ENCODE peak calls at places on chromosomes 11 and 22, in four cellular contexts. S is Peyer's patch, R is sigmoid colon, O is transverse colon. N is an unnamed sample.

GRCh38 chr11:117390743-117391142 is 63.1 kb downstream of the CEP164 start:
- DNase-seq in S (no peak), R (peak; percentile 25), O (no peak), N (no peak)

GRCh38 chr11:6251120-6251733 is 8.4 kb upstream of the CCKBR start:
- DNase-seq in S (peak; percentile 84), R (peak; percentile 86), O (peak; percentile 82), N (no peak)

GRCh38 chr11:27391336-27392015 is 28.5 kb upstream of the CCDC34 start:
- DNase-seq in S (no peak), R (no peak), O (no peak), N (no peak)

GRCh38 chr22:20430641-20431519 is 6.7 kb downstream of the SCARF2 start:
- DNase-seq in S (peak; percentile 65), R (peak; percentile 80), O (peak; percentile 57), N (peak; percentile 56)

GRCh38 chr11:55655096-55655495 is 6.9 kb upstream of the OR4C6 start:
- DNase-seq in S (no peak), R (no peak), O (no peak), N (no peak)

GRCh38 chr11:100574894-100575769 is 112.0 kb upstream of the ARHGAP42 start:
- DNase-seq in S (no peak), R (no peak), O (no peak), N (no peak)

GRCh38 chr11:99268895-99269294 is 248.1 kb downstream of the CNTN5 start:
- DNase-seq in S (no peak), R (no peak), O (no peak), N (no peak)

GRCh38 chr11:61302550-61302949 is 7.4 kb upstream of the VWCE start:
- DNase-seq in S (no peak), R (no peak), O (no peak), N (no peak)

GRCh38 chr11:66467034-66467659 is 442 bp downstream of the PELI3 start:
- DNase-seq in S (peak; percentile 57), R (no peak), O (peak; percentile 45), N (no peak)

GRCh38 chr22:43203471-43203981 is 16.6 kb upstream of the TTLL12 start:
- DNase-seq in S (no peak), R (no peak), O (no peak), N (no peak)

GRCh38 chr11:116972692-116973091 is 125.5 kb downstream of the SIK3 start:
- DNase-seq in S (no peak), R (no peak), O (no peak), N (no peak)

GRCh38 chr22:43994416-43994815 is 29.7 kb upstream of the PARVB start:
- DNase-seq in S (no peak), R (peak; percentile 56), O (no peak), N (no peak)

GRCh38 chr22:49878206-49878605 is 24.6 kb downstream of the ZBED4 start:
- DNase-seq in S (no peak), R (no peak), O (no peak), N (no peak)

GRCh38 chr11:65777241-65777640 is 3.5 kb downstream of the AP5B1 start:
- DNase-seq in S (peak; percentile 23), R (peak; percentile 9), O (no peak), N (no peak)

GRCh38 chr11:117717485-117718314 is 79.3 kb downstream of the DSCAML1 start:
- DNase-seq in S (no peak), R (peak; percentile 51), O (peak; percentile 32), N (no peak)

GRCh38 chr11:62505112-62505783 is 41.4 kb downstream of the AHNAK start:
- DNase-seq in S (peak; percentile 87), R (peak; percentile 76), O (peak; percentile 78), N (no peak)

GRCh38 chr11:2803186-2804057 is 82.2 kb downstream of the CDKN1C start:
- DNase-seq in S (peak; percentile 43), R (peak; percentile 60), O (peak; percentile 4), N (peak; percentile 45)

GRCh38 chr11:112016765-112017356 is 8.3 kb upstream of the DLAT start:
- DNase-seq in S (no peak), R (no peak), O (no peak), N (no peak)

GRCh38 chr11:134358853-134359490 is 27.2 kb downstream of the GLB1L2 start:
- DNase-seq in S (peak; percentile 28), R (peak; percentile 51), O (no peak), N (no peak)

GRCh38 chr11:115476463-115477286 is 27.5 kb downstream of the CADM1 start:
- DNase-seq in S (no peak), R (no peak), O (no peak), N (no peak)

GRCh38 chr11:130592056-130592455 is 143.6 kb downstream of the ADAMTS15 start:
- DNase-seq in S (no peak), R (no peak), O (no peak), N (no peak)

GRCh38 chr22:39920134-39920743 is 19.4 kb downstream of the GRAP2 start:
- DNase-seq in S (no peak), R (no peak), O (no peak), N (no peak)

GRCh38 chr11:10478066-10478465 is 23.0 kb downstream of the AMPD3 start:
- DNase-seq in S (peak; percentile 19), R (no peak), O (no peak), N (no peak)

DNA sequence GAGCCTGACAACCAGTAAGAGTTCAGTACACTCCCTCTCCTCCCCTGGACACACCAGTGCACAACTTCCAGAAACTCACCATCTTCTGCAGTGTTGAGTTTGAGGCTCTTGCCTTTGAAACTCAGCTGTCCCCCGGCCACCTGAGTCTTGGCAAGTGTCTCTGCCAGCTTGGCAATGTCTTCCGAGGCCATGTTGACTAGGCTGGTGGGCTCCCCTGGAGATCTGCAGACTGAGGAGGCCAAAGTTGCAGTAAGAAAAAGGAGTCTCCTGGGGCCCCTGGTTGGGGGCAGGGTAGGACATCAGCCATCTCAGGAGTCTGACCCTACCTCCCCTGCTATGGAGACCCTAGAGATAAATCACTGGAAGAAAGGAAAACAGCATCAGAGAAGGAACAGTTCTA is 5.1 kb downstream of the RANGAP1 start:
- DNase-seq in S (no peak), R (no peak), O (no peak), N (no peak)
- H3K27ac ChIP-seq in S (no peak overlapping the region), R (no peak overlapping the region), O (no peak overlapping the region), N (peak overlapping the region; percentile 99)

DNA sequence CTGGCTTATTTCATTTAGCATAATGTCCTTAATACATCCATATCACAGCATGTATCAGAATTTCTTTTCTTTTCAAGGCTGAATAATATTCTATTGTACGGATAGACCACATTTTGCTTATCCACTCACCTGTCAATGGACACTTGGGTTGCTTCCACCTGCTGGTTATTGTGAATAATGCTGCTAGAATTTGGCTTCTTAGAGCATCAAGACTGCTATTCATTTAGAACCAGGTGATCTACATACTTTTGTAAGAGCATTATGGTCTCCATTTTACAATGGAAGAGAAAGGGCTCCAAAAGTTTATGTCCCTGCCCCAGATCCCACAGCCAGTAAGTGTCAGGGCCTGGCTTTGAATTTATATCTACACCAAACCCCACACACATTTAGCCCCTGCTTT is 100.7 kb upstream of the CD82 start:
- DNase-seq in S (no peak), R (no peak), O (no peak), N (no peak)
- TF ChIP-seq CTCF in S (no peak), R (no peak), O (no peak), N (no peak)

GRCh38 chr22:47257566-47257965 is 495.1 kb downstream of the TBC1D22A start:
- DNase-seq in S (no peak), R (no peak), O (no peak), N (no peak)

GRCh38 chr22:47259990-47260389 is 497.5 kb downstream of the TBC1D22A start:
- DNase-seq in S (no peak), R (no peak), O (no peak), N (no peak)

GRCh38 chr22:47260551-47260950 is 498.1 kb downstream of the TBC1D22A start:
- DNase-seq in S (no peak), R (no peak), O (no peak), N (no peak)

GRCh38 chr22:47259049-47259448 is 496.6 kb downstream of the TBC1D22A start:
- DNase-seq in S (no peak), R (no peak), O (no peak), N (no peak)
- H3K9me3 ChIP-seq in S (no peaks in the 10 kb centered on the region), R (no peaks in the 10 kb centered on the region), O (no peaks in the 10 kb centered on the region), N (no peaks in the 10 kb centered on the region)

GRCh38 chr11:123173856-123174186 is 21.2 kb downstream of the CLMP start:
- DNase-seq in S (no peak), R (no peak), O (no peak), N (no peak)
- H3K27ac ChIP-seq in S (peak overlapping the region; percentile 4), R (peak overlapping the region; percentile 97), O (peak overlapping the region; percentile 72), N (peak overlapping the region; percentile 93)

DNA sequence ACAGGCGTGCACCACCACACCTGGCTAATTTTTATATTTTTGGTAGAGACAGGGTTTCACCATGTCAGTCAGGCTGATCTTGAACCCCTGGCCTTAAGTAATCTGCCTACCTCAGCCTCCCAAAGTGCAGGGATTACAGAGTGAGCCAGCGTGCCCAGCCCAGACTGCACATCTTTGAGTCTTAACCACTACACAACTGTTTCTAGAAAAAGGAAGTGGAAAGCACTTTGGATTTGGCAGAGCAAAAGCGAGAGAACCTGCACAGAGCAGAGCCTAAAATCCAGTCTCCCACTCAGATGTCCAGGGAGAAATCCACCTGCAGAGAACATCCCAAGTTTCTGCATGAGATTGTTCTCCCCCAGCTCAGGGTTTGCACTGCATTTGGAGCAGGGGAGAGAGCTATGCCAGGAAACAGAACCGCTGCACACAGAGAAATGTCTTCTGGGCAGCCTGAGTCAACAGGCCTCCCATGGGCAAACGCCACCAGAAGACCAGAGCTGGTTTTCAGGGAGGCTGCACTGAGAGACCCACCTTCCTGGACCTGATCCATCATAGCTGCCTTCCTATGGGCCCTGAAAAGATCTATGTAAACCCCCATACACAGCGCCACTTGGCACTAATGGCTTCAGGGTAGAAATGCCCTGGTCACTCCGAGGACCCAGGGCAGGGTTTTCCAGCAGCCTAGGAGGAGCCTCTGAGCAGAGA is 54.0 kb downstream of the RPUSD4 start:
- DNase-seq in S (no peak), R (no peak), O (no peak), N (no peak)
- TF ChIP-seq CTCF in S (no peak), R (no peak), O (no peak), N (no peak)

DNA sequence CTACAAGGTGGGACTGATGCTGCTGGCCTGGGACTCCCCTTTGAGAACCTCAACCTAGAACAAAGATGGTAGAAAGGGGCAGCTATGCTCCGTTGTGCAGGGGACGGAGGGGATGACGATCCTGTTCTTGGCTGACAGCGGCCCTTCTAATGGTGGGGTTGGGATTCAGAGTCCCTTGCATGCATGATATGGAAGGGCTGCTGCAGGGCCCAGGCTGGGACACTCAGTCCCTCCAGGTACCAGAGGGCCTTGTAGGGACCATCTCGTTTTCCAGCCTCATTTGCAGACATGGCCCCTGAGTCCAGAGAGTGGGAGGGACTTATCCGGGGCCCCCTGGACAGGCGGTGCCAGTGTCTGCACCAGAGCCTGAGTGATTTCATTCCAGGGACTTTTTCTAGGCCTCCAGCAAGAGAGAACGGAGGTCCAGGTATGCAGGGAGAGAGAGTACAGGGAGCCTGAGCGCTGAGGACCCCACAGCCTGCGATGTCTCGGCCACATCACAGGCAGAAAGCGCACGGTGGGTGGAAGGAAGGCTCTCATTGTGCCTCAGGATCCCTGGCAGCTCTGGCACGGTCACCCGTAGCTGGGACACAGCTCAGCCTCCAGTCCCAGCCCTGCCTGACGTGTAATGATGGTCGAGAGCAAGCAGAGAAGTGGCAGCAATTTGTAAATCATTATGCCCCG is 860.7 kb downstream of the TBC1D22A start:
- DNase-seq in S (peak; percentile 27), R (peak; percentile 28), O (no peak), N (no peak)
- H3K9me3 ChIP-seq in S (no peaks in the 10 kb centered on the region), R (no peaks in the 10 kb centered on the region), O (no peaks in the 10 kb centered on the region), N (peaks cover under 1% of the 10 kb centered on the region)

GRCh38 chr11:47392546-47393162 is 14.3 kb upstream of the SPI1 start:
- DNase-seq in S (no peak), R (peak; percentile 71), O (no peak), N (no peak)
- H3K27ac ChIP-seq in S (peak overlapping the region; percentile 90), R (peak overlapping the region; percentile 64), O (peak overlapping the region; percentile 66), N (no peak overlapping the region)